ENCODE peak calls at places on chromosome 1, in nine cellular contexts. One of them, this sample, is unnamed.

GRCh38 chr1:100597069-100597741 is 59.3 kb downstream of the GPR88 start:
- DNase-seq in lower lobe of right lung: no peak
- DNase-seq in cardiac fibroblast: peak; percentile 74
- DNase-seq in tibial nerve: no peak
- DNase-seq in heart left ventricle: no peak
- DNase-seq in epithelial cell of proximal tubule: no peak
- DNase-seq in astrocyte: peak; percentile 93
- DNase-seq in PC-9: peak; percentile 90
- DNase-seq in AG04450: peak; percentile 36
- DNase-seq in this sample: no peak

GRCh38 chr1:244022301-244022700 is 28.8 kb upstream of the ZBTB18 start:
- DNase-seq in AG04450: peak; percentile 7
- DNase-seq in lower lobe of right lung: no peak
- DNase-seq in astrocyte: no peak
- DNase-seq in heart left ventricle: no peak
- DNase-seq in cardiac fibroblast: peak; percentile 73
- DNase-seq in epithelial cell of proximal tubule: no peak
- DNase-seq in tibial nerve: no peak
- DNase-seq in PC-9: peak; percentile 75
- DNase-seq in this sample: no peak

GRCh38 chr1:192277635-192278034 is 39.2 kb upstream of the RGS21 start:
- DNase-seq in cardiac fibroblast: no peak
- DNase-seq in heart left ventricle: no peak
- DNase-seq in astrocyte: no peak
- DNase-seq in lower lobe of right lung: no peak
- DNase-seq in AG04450: no peak
- DNase-seq in PC-9: no peak
- DNase-seq in tibial nerve: no peak
- DNase-seq in epithelial cell of proximal tubule: no peak
- DNase-seq in this sample: no peak

GRCh38 chr1:193104496-193104905 is 713 bp downstream of the GLRX2 start:
- DNase-seq in lower lobe of right lung: peak; percentile 75
- DNase-seq in tibial nerve: no peak
- DNase-seq in cardiac fibroblast: peak; percentile 47
- DNase-seq in astrocyte: peak; percentile 47
- DNase-seq in PC-9: no peak
- DNase-seq in AG04450: no peak
- DNase-seq in heart left ventricle: peak; percentile 56
- DNase-seq in epithelial cell of proximal tubule: no peak
- DNase-seq in this sample: peak; percentile 58

GRCh38 chr1:160781914-160782689 is 13.9 kb upstream of the LY9 start:
- DNase-seq in AG04450: no peak
- DNase-seq in heart left ventricle: no peak
- DNase-seq in PC-9: no peak
- DNase-seq in tibial nerve: no peak
- DNase-seq in astrocyte: no peak
- DNase-seq in cardiac fibroblast: no peak
- DNase-seq in lower lobe of right lung: no peak
- DNase-seq in epithelial cell of proximal tubule: no peak
- DNase-seq in this sample: no peak

GRCh38 chr1:109933856-109934711 is 23.4 kb downstream of the CSF1 start:
- DNase-seq in cardiac fibroblast: peak; percentile 55
- DNase-seq in epithelial cell of proximal tubule: peak; percentile 71
- DNase-seq in astrocyte: peak; percentile 91
- DNase-seq in lower lobe of right lung: no peak
- DNase-seq in heart left ventricle: no peak
- DNase-seq in AG04450: no peak
- DNase-seq in tibial nerve: no peak
- DNase-seq in PC-9: peak; percentile 67
- DNase-seq in this sample: no peak

GRCh38 chr1:80217377-80217986 is 1211.0 kb upstream of the ADGRL4 start:
- DNase-seq in PC-9: no peak
- DNase-seq in cardiac fibroblast: peak; percentile 88
- DNase-seq in tibial nerve: no peak
- DNase-seq in astrocyte: peak; percentile 42
- DNase-seq in lower lobe of right lung: no peak
- DNase-seq in epithelial cell of proximal tubule: peak; percentile 29
- DNase-seq in AG04450: peak; percentile 20
- DNase-seq in heart left ventricle: no peak
- DNase-seq in this sample: no peak

GRCh38 chr1:114746450-114747121 is 11.2 kb downstream of the CSDE1 start:
- DNase-seq in cardiac fibroblast: no peak
- DNase-seq in tibial nerve: no peak
- DNase-seq in lower lobe of right lung: no peak
- DNase-seq in astrocyte: no peak
- DNase-seq in epithelial cell of proximal tubule: no peak
- DNase-seq in heart left ventricle: no peak
- DNase-seq in AG04450: no peak
- DNase-seq in PC-9: no peak
- DNase-seq in this sample: no peak

GRCh38 chr1:16181887-16182719 is 26.2 kb upstream of the EPHA2 start:
- DNase-seq in lower lobe of right lung: peak; percentile 86
- DNase-seq in epithelial cell of proximal tubule: no peak
- DNase-seq in heart left ventricle: peak; percentile 91
- DNase-seq in PC-9: peak; percentile 86
- DNase-seq in AG04450: peak; percentile 73
- DNase-seq in tibial nerve: peak; percentile 84
- DNase-seq in astrocyte: peak; percentile 86
- DNase-seq in cardiac fibroblast: peak; percentile 96
- DNase-seq in this sample: peak; percentile 67

GRCh38 chr1:59455206-59455605 is 158.3 kb downstream of the FGGY start:
- DNase-seq in tibial nerve: no peak
- DNase-seq in cardiac fibroblast: peak; percentile 49
- DNase-seq in PC-9: peak; percentile 60
- DNase-seq in heart left ventricle: no peak
- DNase-seq in lower lobe of right lung: no peak
- DNase-seq in epithelial cell of proximal tubule: peak; percentile 67
- DNase-seq in AG04450: peak; percentile 26
- DNase-seq in astrocyte: peak; percentile 80
- DNase-seq in this sample: no peak

GRCh38 chr1:66439028-66439427 is 94.9 kb upstream of the SGIP1 start:
- DNase-seq in epithelial cell of proximal tubule: no peak
- DNase-seq in cardiac fibroblast: no peak
- DNase-seq in tibial nerve: no peak
- DNase-seq in astrocyte: no peak
- DNase-seq in heart left ventricle: no peak
- DNase-seq in PC-9: no peak
- DNase-seq in lower lobe of right lung: no peak
- DNase-seq in AG04450: no peak
- DNase-seq in this sample: no peak

GRCh38 chr1:184888505-184888904 is 85.8 kb downstream of the NIBAN1 start:
- DNase-seq in tibial nerve: no peak
- DNase-seq in astrocyte: peak; percentile 64
- DNase-seq in epithelial cell of proximal tubule: no peak
- DNase-seq in cardiac fibroblast: peak; percentile 54
- DNase-seq in lower lobe of right lung: no peak
- DNase-seq in PC-9: no peak
- DNase-seq in AG04450: peak; percentile 42
- DNase-seq in heart left ventricle: no peak
- DNase-seq in this sample: no peak

GRCh38 chr1:13513885-13514546 is at the start of gene LRRC38:
- DNase-seq in tibial nerve: no peak
- DNase-seq in PC-9: no peak
- DNase-seq in astrocyte: no peak
- DNase-seq in cardiac fibroblast: no peak
- DNase-seq in AG04450: no peak
- DNase-seq in heart left ventricle: peak; percentile 38
- DNase-seq in epithelial cell of proximal tubule: no peak
- DNase-seq in lower lobe of right lung: no peak
- DNase-seq in this sample: no peak
- TF ChIP-seq CTCF in tibial nerve: no peak
- TF ChIP-seq CTCF in PC-9: no peak
- TF ChIP-seq CTCF in astrocyte: no peak
- TF ChIP-seq CTCF in cardiac fibroblast: no peak
- TF ChIP-seq CTCF in AG04450: no peak
- TF ChIP-seq CTCF in heart left ventricle: no peak
- TF ChIP-seq CTCF in epithelial cell of proximal tubule: no peak
- TF ChIP-seq CTCF in lower lobe of right lung: no peak
- TF ChIP-seq CTCF in this sample: no peak

GRCh38 chr1:224497714-224498573 is 63.3 kb upstream of the WDR26 start:
- DNase-seq in PC-9: peak; percentile 89
- DNase-seq in tibial nerve: no peak
- DNase-seq in epithelial cell of proximal tubule: peak; percentile 80
- DNase-seq in heart left ventricle: peak; percentile 52
- DNase-seq in astrocyte: peak; percentile 90
- DNase-seq in lower lobe of right lung: no peak
- DNase-seq in cardiac fibroblast: peak; percentile 73
- DNase-seq in AG04450: no peak
- DNase-seq in this sample: no peak
- TF ChIP-seq CTCF in PC-9: no peak
- TF ChIP-seq CTCF in tibial nerve: no peak
- TF ChIP-seq CTCF in epithelial cell of proximal tubule: no peak
- TF ChIP-seq CTCF in heart left ventricle: no peak
- TF ChIP-seq CTCF in astrocyte: no peak
- TF ChIP-seq CTCF in lower lobe of right lung: no peak
- TF ChIP-seq CTCF in cardiac fibroblast: no peak
- TF ChIP-seq CTCF in AG04450: peak; percentile 13
- TF ChIP-seq CTCF in this sample: no peak

DNA sequence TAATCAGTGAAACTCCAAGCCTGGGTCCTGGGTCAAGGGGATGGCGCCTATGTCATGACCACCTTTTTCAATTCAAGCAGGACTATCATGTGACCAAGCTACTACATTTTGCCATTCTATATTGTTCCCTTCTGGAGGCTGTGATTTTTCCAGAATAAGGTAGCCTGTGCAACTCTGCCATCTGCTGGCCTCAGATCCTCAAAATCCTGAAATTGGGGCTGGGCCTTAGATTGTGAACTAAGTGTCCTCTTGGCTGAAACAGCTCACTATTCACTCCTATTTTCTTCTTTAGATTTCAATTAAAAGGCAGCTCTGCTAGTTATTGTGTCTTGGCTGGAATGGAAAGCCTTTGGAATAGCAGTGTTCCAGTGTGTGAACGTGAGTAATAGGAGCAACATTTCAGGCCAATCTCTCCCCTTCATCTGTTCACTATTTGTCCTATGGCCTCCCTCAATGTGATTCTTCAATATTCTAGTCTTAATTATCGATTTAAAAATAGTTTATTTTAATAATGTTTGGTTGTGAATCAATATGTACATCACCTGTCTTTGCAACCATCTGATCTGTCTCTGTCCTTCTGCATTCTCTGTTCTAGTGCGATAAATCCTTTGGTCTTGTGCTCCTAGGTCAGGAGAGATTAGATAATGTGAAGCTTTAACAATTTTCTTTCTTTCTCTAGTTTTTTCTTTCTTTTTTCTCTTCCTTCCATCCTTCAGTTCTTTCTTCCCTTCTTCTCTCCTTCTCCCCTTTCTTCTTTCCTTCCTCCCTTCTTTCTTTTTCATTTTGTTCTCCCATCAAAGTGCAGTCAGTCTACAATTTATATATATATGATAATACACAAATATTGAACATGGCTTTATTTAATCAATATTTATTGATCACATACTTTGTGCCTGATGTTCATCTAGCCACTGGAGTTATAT is 69.8 kb downstream of the CR1 start:
- DNase-seq in epithelial cell of proximal tubule: no peak
- DNase-seq in astrocyte: no peak
- DNase-seq in AG04450: no peak
- DNase-seq in heart left ventricle: no peak
- DNase-seq in tibial nerve: no peak
- DNase-seq in PC-9: no peak
- DNase-seq in lower lobe of right lung: no peak
- DNase-seq in cardiac fibroblast: peak; percentile 13
- DNase-seq in this sample: no peak
- TF ChIP-seq CTCF in epithelial cell of proximal tubule: peak; percentile 72
- TF ChIP-seq CTCF in astrocyte: no peak
- TF ChIP-seq CTCF in AG04450: peak; percentile 24
- TF ChIP-seq CTCF in heart left ventricle: no peak
- TF ChIP-seq CTCF in tibial nerve: peak; percentile 46
- TF ChIP-seq CTCF in PC-9: peak; percentile 54
- TF ChIP-seq CTCF in lower lobe of right lung: peak; percentile 45
- TF ChIP-seq CTCF in cardiac fibroblast: peak; percentile 36
- TF ChIP-seq CTCF in this sample: no peak

GRCh38 chr1:156191292-156191954 is 2.5 kb upstream of the SLC25A44 start:
- DNase-seq in PC-9: no peak
- DNase-seq in cardiac fibroblast: no peak
- DNase-seq in astrocyte: no peak
- DNase-seq in lower lobe of right lung: no peak
- DNase-seq in heart left ventricle: no peak
- DNase-seq in tibial nerve: no peak
- DNase-seq in AG04450: no peak
- DNase-seq in epithelial cell of proximal tubule: no peak
- DNase-seq in this sample: no peak

GRCh38 chr1:156194300-156194652 is 372 bp downstream of the SLC25A44 start:
- DNase-seq in lower lobe of right lung: no peak
- DNase-seq in heart left ventricle: no peak
- DNase-seq in astrocyte: no peak
- DNase-seq in cardiac fibroblast: no peak
- DNase-seq in PC-9: no peak
- DNase-seq in tibial nerve: no peak
- DNase-seq in AG04450: no peak
- DNase-seq in epithelial cell of proximal tubule: no peak
- DNase-seq in this sample: no peak

GRCh38 chr1:156195853-156196252 is 1.9 kb downstream of the SLC25A44 start:
- DNase-seq in astrocyte: no peak
- DNase-seq in AG04450: no peak
- DNase-seq in PC-9: no peak
- DNase-seq in cardiac fibroblast: no peak
- DNase-seq in lower lobe of right lung: no peak
- DNase-seq in heart left ventricle: no peak
- DNase-seq in epithelial cell of proximal tubule: no peak
- DNase-seq in tibial nerve: no peak
- DNase-seq in this sample: no peak

GRCh38 chr1:156193208-156193487 is 756 bp upstream of the SLC25A44 start:
- DNase-seq in astrocyte: no peak
- DNase-seq in epithelial cell of proximal tubule: no peak
- DNase-seq in cardiac fibroblast: no peak
- DNase-seq in PC-9: no peak
- DNase-seq in lower lobe of right lung: no peak
- DNase-seq in heart left ventricle: no peak
- DNase-seq in tibial nerve: no peak
- DNase-seq in AG04450: no peak
- DNase-seq in this sample: no peak

DNA sequence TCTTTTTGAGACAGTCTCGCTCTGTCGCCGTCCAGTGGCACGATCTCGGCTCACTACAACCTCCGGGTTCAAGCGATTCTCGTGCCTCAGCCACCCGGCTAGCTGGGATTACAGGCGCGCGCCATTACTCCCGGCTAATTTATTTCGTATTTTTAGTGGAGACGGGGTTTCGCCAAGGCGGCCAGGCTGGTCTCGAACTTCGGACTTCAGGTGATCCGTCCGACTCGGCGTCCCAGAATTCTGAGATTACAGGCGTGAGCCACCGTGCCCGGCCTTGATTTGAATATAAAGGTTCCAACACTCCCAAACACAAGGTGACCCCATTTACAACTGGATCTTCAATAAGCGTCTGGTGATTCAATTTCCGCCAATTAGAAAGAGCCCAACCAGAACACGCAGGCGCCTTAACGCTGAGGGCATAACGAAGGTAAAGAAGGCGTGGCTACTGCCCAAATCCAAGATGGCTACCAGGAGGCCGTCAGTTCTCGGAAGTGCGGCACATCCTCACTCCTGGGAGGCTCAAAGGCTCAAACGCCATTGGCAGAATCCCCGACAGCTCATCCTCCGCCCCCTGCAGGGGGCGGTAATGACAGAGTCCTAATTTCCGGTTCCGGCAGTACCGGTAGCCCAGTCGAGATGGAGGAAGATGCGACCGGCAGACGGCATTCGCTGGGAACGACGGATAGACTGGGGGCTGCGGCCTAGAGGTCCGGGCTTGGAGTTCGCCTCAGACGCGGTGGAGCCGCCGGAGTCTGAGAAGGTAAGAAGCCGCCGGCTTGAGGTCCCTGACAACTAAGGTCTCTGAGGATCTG is at the start of gene SLC25A44:
- DNase-seq in lower lobe of right lung: peak; percentile 95
- DNase-seq in cardiac fibroblast: peak; percentile 99
- DNase-seq in PC-9: peak; percentile 97
- DNase-seq in tibial nerve: peak; percentile 90
- DNase-seq in astrocyte: peak; percentile 96
- DNase-seq in epithelial cell of proximal tubule: peak; percentile 98
- DNase-seq in AG04450: peak; percentile 98
- DNase-seq in heart left ventricle: peak; percentile 97
- DNase-seq in this sample: peak; percentile 93
- TF ChIP-seq CTCF in lower lobe of right lung: peak; percentile 62
- TF ChIP-seq CTCF in cardiac fibroblast: peak; percentile 32
- TF ChIP-seq CTCF in PC-9: peak; percentile 73
- TF ChIP-seq CTCF in tibial nerve: peak; percentile 74
- TF ChIP-seq CTCF in astrocyte: peak; percentile 41
- TF ChIP-seq CTCF in epithelial cell of proximal tubule: peak; percentile 48
- TF ChIP-seq CTCF in AG04450: peak; percentile 55
- TF ChIP-seq CTCF in heart left ventricle: peak; percentile 68
- TF ChIP-seq CTCF in this sample: peak; percentile 63